ENCODE peak calls at places on chromosomes 11 and 22, in nine cellular contexts. Z, I, B, X, N, S, W, C and R are unnamed samples.
A peak's percentile ranks its signal among the peaks of the same experiment; 100 is the strongest.

GRCh38 chr11:6968816-6969215 is 42.6 kb downstream of the ZNF215 start:
- DNase-seq in I (no peak), C (no peak), B (no peak), X (no peak), W (no peak), N (no peak), Z (no peak), S (no peak), R (no peak)

GRCh38 chr22:46066691-46067090 is 83.6 kb upstream of the PPARA start:
- DNase-seq in W (peak; percentile 40), S (no peak), N (peak; percentile 43), C (peak; percentile 47), X (no peak), I (peak; percentile 70), Z (no peak), B (peak; percentile 25), R (peak; percentile 29)

GRCh38 chr11:59611570-59612565 is 3.7 kb downstream of the OSBP start:
- DNase-seq in Z (no peak), X (peak; percentile 18), I (peak; percentile 85), S (no peak), C (no peak), B (no peak), W (no peak), N (peak; percentile 94), R (peak; percentile 64)

GRCh38 chr22:38165929-38166593 is 15.6 kb downstream of the PLA2G6 start:
- DNase-seq in Z (no peak), I (no peak), C (no peak), X (no peak), B (no peak), S (no peak), N (no peak), W (no peak), R (no peak)

GRCh38 chr11:118198370-118198769 is 21.9 kb upstream of the SCN2B start:
- DNase-seq in C (peak; percentile 76), B (peak; percentile 88), X (peak; percentile 89), I (peak; percentile 88), N (peak; percentile 70), Z (no peak), W (peak; percentile 86), S (no peak), R (peak; percentile 86)

GRCh38 chr11:72326151-72326842 is 82.3 kb upstream of the PHOX2A start:
- DNase-seq in W (no peak), I (no peak), C (no peak), N (no peak), X (no peak), Z (no peak), B (no peak), S (no peak), R (no peak)

GRCh38 chr22:46654426-46654825 is 34.2 kb downstream of the GRAMD4 start:
- DNase-seq in I (no peak), Z (no peak), C (no peak), W (no peak), X (no peak), N (no peak), S (no peak), B (no peak), R (no peak)

GRCh38 chr11:61056566-61056965 is 45.7 kb upstream of the CD5 start:
- DNase-seq in S (no peak), N (no peak), I (no peak), C (no peak), Z (no peak), B (no peak), X (no peak), W (no peak), R (no peak)

GRCh38 chr11:133541331-133542095 is 9.2 kb upstream of the OPCML start:
- DNase-seq in B (no peak), Z (peak; percentile 57), W (no peak), N (no peak), X (no peak), S (peak; percentile 76), I (no peak), C (no peak), R (no peak)

GRCh38 chr11:6052374-6052773 is 21.8 kb upstream of the OR56A1 start:
- DNase-seq in N (no peak), W (no peak), C (no peak), B (no peak), S (no peak), Z (no peak), I (no peak), X (no peak), R (no peak)

GRCh38 chr11:11076879-11077278 is 219.0 kb upstream of the ZBED5 start:
- DNase-seq in W (no peak), S (no peak), Z (no peak), C (no peak), X (no peak), N (no peak), I (no peak), B (no peak), R (no peak)

GRCh38 chr22:19679476-19680099 is 34.7 kb upstream of the SEPTIN5 start:
- DNase-seq in X (no peak), I (peak; percentile 37), W (no peak), S (no peak), B (peak; percentile 76), Z (no peak), N (peak; percentile 9), C (no peak), R (peak; percentile 27)

GRCh38 chr11:12831471-12832202 is 157.4 kb downstream of the TEAD1 start:
- DNase-seq in S (no peak), N (no peak), Z (no peak), B (no peak), C (no peak), W (no peak), I (no peak), X (no peak), R (no peak)

DNA sequence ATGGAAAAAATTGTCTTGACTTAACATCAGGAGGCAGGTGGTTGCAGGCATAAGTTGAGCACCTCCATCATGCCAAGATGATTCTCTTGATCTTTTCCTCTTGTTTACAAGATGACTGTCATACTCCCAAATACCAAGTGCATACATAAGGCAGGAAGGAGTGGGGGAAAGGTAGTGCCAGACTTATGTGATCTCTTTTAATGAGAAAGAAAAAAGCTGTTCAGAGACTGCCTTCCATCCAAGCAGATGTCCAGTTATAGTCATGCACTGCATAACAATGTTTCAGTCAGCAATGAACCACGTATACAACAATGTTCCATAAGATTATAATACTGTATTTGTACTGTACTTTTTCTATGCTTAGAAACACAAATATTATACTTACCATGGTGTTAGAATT is 135.7 kb downstream of the EHF start:
- DNase-seq in W (no peak), S (no peak), C (no peak), N (no peak), X (no peak), B (no peak), Z (no peak), I (no peak), R (no peak)
- H3K4me1 ChIP-seq in W (peaks cover 25% of the 10 kb centered on the region), S (no peaks in the 10 kb centered on the region), C (no peaks in the 10 kb centered on the region), N (no peaks in the 10 kb centered on the region), X (peaks cover 4% of the 10 kb centered on the region), B (peaks cover 9% of the 10 kb centered on the region), Z (no peaks in the 10 kb centered on the region), I (no peaks in the 10 kb centered on the region), R (peaks cover 9% of the 10 kb centered on the region)

DNA sequence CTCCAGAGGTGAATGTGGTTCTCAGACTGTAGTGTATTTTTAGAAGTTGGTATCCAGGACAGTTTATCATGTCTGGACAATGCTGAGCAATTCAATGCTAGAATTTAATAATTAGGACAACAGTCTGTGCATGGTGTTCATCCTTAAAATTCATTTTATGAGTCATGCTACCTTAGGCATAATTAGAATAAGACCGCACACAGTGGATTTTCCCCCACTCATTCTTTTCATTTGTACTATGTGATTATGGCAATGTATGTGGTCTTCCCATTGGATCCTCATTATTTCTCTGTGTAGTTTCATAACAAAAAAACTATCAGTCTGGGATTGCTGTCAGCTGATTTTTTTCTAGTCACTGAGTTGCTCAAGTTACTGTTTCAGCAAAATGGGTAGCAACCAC is 196.8 kb downstream of the ARHGAP42 start:
- DNase-seq in N (no peak), S (no peak), Z (no peak), B (no peak), W (no peak), C (no peak), X (no peak), I (no peak), R (no peak)
- H3K4me1 ChIP-seq in N (no peaks in the 10 kb centered on the region), S (no peaks in the 10 kb centered on the region), Z (no peaks in the 10 kb centered on the region), B (no peaks in the 10 kb centered on the region), W (no peaks in the 10 kb centered on the region), C (no peaks in the 10 kb centered on the region), X (no peaks in the 10 kb centered on the region), I (no peaks in the 10 kb centered on the region), R (no peaks in the 10 kb centered on the region)

GRCh38 chr22:35399678-35400334 is at the start of gene MCM5:
- DNase-seq in C (peak; percentile 97), X (peak; percentile 98), N (peak; percentile 99), W (peak; percentile 98), I (peak; percentile 98), B (peak; percentile 98), Z (peak; percentile 95), S (peak; percentile 98), R (peak; percentile 98)
- H3K4me1 ChIP-seq in C (peaks cover 8% of the 10 kb centered on the region), X (peaks cover 8% of the 10 kb centered on the region), N (no peaks in the 10 kb centered on the region), W (peaks cover 12% of the 10 kb centered on the region), I (no peaks in the 10 kb centered on the region), B (peaks cover 20% of the 10 kb centered on the region), Z (peaks cover 17% of the 10 kb centered on the region), S (peaks cover 1% of the 10 kb centered on the region), R (peaks cover 27% of the 10 kb centered on the region)

GRCh38 chr11:122670131-122670530 is 14.6 kb downstream of the UBASH3B start:
- DNase-seq in W (no peak), X (no peak), S (no peak), N (no peak), I (no peak), B (no peak), C (no peak), Z (no peak), R (no peak)
- H3K4me1 ChIP-seq in W (no peaks in the 10 kb centered on the region), X (no peaks in the 10 kb centered on the region), S (no peaks in the 10 kb centered on the region), N (no peaks in the 10 kb centered on the region), I (no peaks in the 10 kb centered on the region), B (peaks cover 35% of the 10 kb centered on the region), C (no peaks in the 10 kb centered on the region), Z (peaks cover 1% of the 10 kb centered on the region), R (peaks cover 28% of the 10 kb centered on the region)

DNA sequence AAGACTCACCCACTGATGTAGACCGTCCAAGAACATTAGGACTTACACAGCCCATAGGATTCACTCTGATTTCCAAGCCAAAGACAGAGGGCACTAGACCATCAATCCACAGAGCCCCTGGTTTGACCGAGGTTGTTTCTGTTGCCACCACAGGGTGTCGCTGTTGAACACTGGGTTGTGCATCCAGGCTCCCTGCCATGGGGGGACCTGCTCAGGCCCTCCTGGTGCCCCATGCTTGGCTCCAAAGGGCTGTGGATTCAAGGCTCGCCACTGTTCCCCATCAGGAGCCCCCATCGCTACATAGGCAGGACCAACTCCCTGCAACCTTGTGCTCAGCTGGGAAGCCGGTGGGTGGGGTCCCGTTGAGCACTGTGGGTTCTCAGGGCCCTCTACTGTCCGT is 128.0 kb upstream of the ANO1 start:
- DNase-seq in X (peak; percentile 44), C (no peak), Z (no peak), W (peak; percentile 45), S (peak; percentile 86), N (no peak), I (peak; percentile 50), B (no peak), R (peak; percentile 18)
- H3K4me1 ChIP-seq in X (peaks cover 22% of the 10 kb centered on the region), C (no peaks in the 10 kb centered on the region), Z (peaks cover 4% of the 10 kb centered on the region), W (peaks cover 7% of the 10 kb centered on the region), S (peaks cover 5% of the 10 kb centered on the region), N (peaks cover 7% of the 10 kb centered on the region), I (peaks cover 12% of the 10 kb centered on the region), B (peaks cover 10% of the 10 kb centered on the region), R (peaks cover 9% of the 10 kb centered on the region)